ENCODE peak calls at places on chromosomes 11 and 22, in ten cellular contexts. One of them, this sample, is unnamed.

GRCh38 chr11:94553938-94554337 is 10.2 kb downstream of the FUT4 start:
- DNase-seq in HFFc6: peak
- DNase-seq in H54: no peak
- DNase-seq in C1 segment of cervical spinal cord: no peak
- DNase-seq in amniotic stem cell: no peak
- DNase-seq in NCI-H748 treated with DMSO at 0.1 percent for 48 hours: no peak
- DNase-seq in KBM-7: no peak
- DNase-seq in globus pallidus: no peak
- DNase-seq in COR-L47: peak
- DNase-seq in HCEC 1CT: peak
- DNase-seq in this sample: peak

GRCh38 chr11:117903505-117904382 is 25.5 kb downstream of the TMPRSS13 start:
- DNase-seq in KBM-7: no peak
- DNase-seq in amniotic stem cell: no peak
- DNase-seq in NCI-H748 treated with DMSO at 0.1 percent for 48 hours: no peak
- DNase-seq in COR-L47: peak
- DNase-seq in HCEC 1CT: no peak
- DNase-seq in globus pallidus: no peak
- DNase-seq in C1 segment of cervical spinal cord: no peak
- DNase-seq in H54: no peak
- DNase-seq in HFFc6: no peak
- DNase-seq in this sample: no peak

GRCh38 chr11:112212710-112213109 is 13.5 kb upstream of the PTS start:
- DNase-seq in globus pallidus: no peak
- DNase-seq in HFFc6: no peak
- DNase-seq in HCEC 1CT: no peak
- DNase-seq in COR-L47: no peak
- DNase-seq in KBM-7: no peak
- DNase-seq in NCI-H748 treated with DMSO at 0.1 percent for 48 hours: no peak
- DNase-seq in amniotic stem cell: no peak
- DNase-seq in C1 segment of cervical spinal cord: no peak
- DNase-seq in H54: no peak
- DNase-seq in this sample: no peak

GRCh38 chr11:35143509-35144102 is 4.6 kb downstream of the CD44 start:
- DNase-seq in amniotic stem cell: no peak
- DNase-seq in globus pallidus: no peak
- DNase-seq in C1 segment of cervical spinal cord: no peak
- DNase-seq in COR-L47: no peak
- DNase-seq in HFFc6: no peak
- DNase-seq in NCI-H748 treated with DMSO at 0.1 percent for 48 hours: no peak
- DNase-seq in KBM-7: no peak
- DNase-seq in H54: no peak
- DNase-seq in HCEC 1CT: no peak
- DNase-seq in this sample: no peak

GRCh38 chr11:119590651-119591308 is 138.2 kb downstream of the NECTIN1 start:
- DNase-seq in C1 segment of cervical spinal cord: no peak
- DNase-seq in H54: no peak
- DNase-seq in globus pallidus: no peak
- DNase-seq in COR-L47: no peak
- DNase-seq in KBM-7: no peak
- DNase-seq in HCEC 1CT: peak
- DNase-seq in NCI-H748 treated with DMSO at 0.1 percent for 48 hours: no peak
- DNase-seq in amniotic stem cell: no peak
- DNase-seq in HFFc6: no peak
- DNase-seq in this sample: no peak

GRCh38 chr11:11400635-11401232 is 47.7 kb upstream of the CSNK2A3 start:
- DNase-seq in HCEC 1CT: no peak
- DNase-seq in NCI-H748 treated with DMSO at 0.1 percent for 48 hours: no peak
- DNase-seq in amniotic stem cell: no peak
- DNase-seq in HFFc6: no peak
- DNase-seq in C1 segment of cervical spinal cord: no peak
- DNase-seq in COR-L47: no peak
- DNase-seq in KBM-7: peak
- DNase-seq in H54: no peak
- DNase-seq in globus pallidus: no peak
- DNase-seq in this sample: no peak

GRCh38 chr11:72669527-72669926 is 4.7 kb downstream of the PDE2A start:
- DNase-seq in COR-L47: no peak
- DNase-seq in KBM-7: no peak
- DNase-seq in NCI-H748 treated with DMSO at 0.1 percent for 48 hours: no peak
- DNase-seq in HFFc6: no peak
- DNase-seq in HCEC 1CT: no peak
- DNase-seq in amniotic stem cell: no peak
- DNase-seq in globus pallidus: no peak
- DNase-seq in H54: no peak
- DNase-seq in C1 segment of cervical spinal cord: no peak
- DNase-seq in this sample: no peak

GRCh38 chr11:8361206-8361605 is 97.5 kb upstream of the LMO1 start:
- DNase-seq in NCI-H748 treated with DMSO at 0.1 percent for 48 hours: no peak
- DNase-seq in C1 segment of cervical spinal cord: no peak
- DNase-seq in HFFc6: no peak
- DNase-seq in KBM-7: no peak
- DNase-seq in H54: no peak
- DNase-seq in amniotic stem cell: no peak
- DNase-seq in globus pallidus: no peak
- DNase-seq in COR-L47: no peak
- DNase-seq in HCEC 1CT: no peak
- DNase-seq in this sample: no peak

GRCh38 chr11:113697075-113697474 is 9.0 kb downstream of the TMPRSS5 start:
- DNase-seq in HFFc6: no peak
- DNase-seq in globus pallidus: no peak
- DNase-seq in KBM-7: no peak
- DNase-seq in COR-L47: no peak
- DNase-seq in H54: no peak
- DNase-seq in HCEC 1CT: no peak
- DNase-seq in NCI-H748 treated with DMSO at 0.1 percent for 48 hours: no peak
- DNase-seq in C1 segment of cervical spinal cord: no peak
- DNase-seq in amniotic stem cell: no peak
- DNase-seq in this sample: no peak

GRCh38 chr22:36113121-36113520 is 47.4 kb downstream of the APOL3 start:
- DNase-seq in NCI-H748 treated with DMSO at 0.1 percent for 48 hours: no peak
- DNase-seq in C1 segment of cervical spinal cord: no peak
- DNase-seq in HCEC 1CT: no peak
- DNase-seq in HFFc6: no peak
- DNase-seq in COR-L47: no peak
- DNase-seq in globus pallidus: no peak
- DNase-seq in H54: no peak
- DNase-seq in amniotic stem cell: no peak
- DNase-seq in KBM-7: no peak
- DNase-seq in this sample: no peak

GRCh38 chr22:34946339-34946985 is 119.5 kb upstream of the ISX start:
- DNase-seq in H54: no peak
- DNase-seq in KBM-7: no peak
- DNase-seq in COR-L47: no peak
- DNase-seq in globus pallidus: no peak
- DNase-seq in HCEC 1CT: no peak
- DNase-seq in C1 segment of cervical spinal cord: no peak
- DNase-seq in NCI-H748 treated with DMSO at 0.1 percent for 48 hours: no peak
- DNase-seq in HFFc6: no peak
- DNase-seq in amniotic stem cell: no peak
- DNase-seq in this sample: no peak

GRCh38 chr11:12725863-12726666 is 51.8 kb downstream of the TEAD1 start:
- DNase-seq in H54: peak
- DNase-seq in amniotic stem cell: no peak
- DNase-seq in HFFc6: peak
- DNase-seq in globus pallidus: no peak
- DNase-seq in C1 segment of cervical spinal cord: no peak
- DNase-seq in NCI-H748 treated with DMSO at 0.1 percent for 48 hours: no peak
- DNase-seq in HCEC 1CT: peak
- DNase-seq in KBM-7: no peak
- DNase-seq in COR-L47: no peak
- DNase-seq in this sample: peak

GRCh38 chr11:65279713-65280459 is 18.1 kb downstream of the POLA2 start:
- DNase-seq in amniotic stem cell: peak
- DNase-seq in C1 segment of cervical spinal cord: no peak
- DNase-seq in H54: peak
- DNase-seq in HFFc6: peak
- DNase-seq in globus pallidus: no peak
- DNase-seq in COR-L47: no peak
- DNase-seq in NCI-H748 treated with DMSO at 0.1 percent for 48 hours: no peak
- DNase-seq in HCEC 1CT: peak
- DNase-seq in KBM-7: no peak
- DNase-seq in this sample: peak

GRCh38 chr22:29203456-29203855 is 2.2 kb upstream of the EMID1 start:
- DNase-seq in HFFc6: no peak
- DNase-seq in KBM-7: no peak
- DNase-seq in HCEC 1CT: no peak
- DNase-seq in COR-L47: no peak
- DNase-seq in globus pallidus: no peak
- DNase-seq in amniotic stem cell: no peak
- DNase-seq in H54: no peak
- DNase-seq in C1 segment of cervical spinal cord: no peak
- DNase-seq in NCI-H748 treated with DMSO at 0.1 percent for 48 hours: no peak
- DNase-seq in this sample: no peak

GRCh38 chr11:128669491-128669890 is 24.4 kb upstream of the FLI1 start:
- DNase-seq in HFFc6: peak
- DNase-seq in COR-L47: no peak
- DNase-seq in KBM-7: no peak
- DNase-seq in HCEC 1CT: peak
- DNase-seq in globus pallidus: no peak
- DNase-seq in C1 segment of cervical spinal cord: no peak
- DNase-seq in H54: peak
- DNase-seq in amniotic stem cell: no peak
- DNase-seq in NCI-H748 treated with DMSO at 0.1 percent for 48 hours: no peak
- DNase-seq in this sample: peak

GRCh38 chr11:22539851-22540376 is 85.7 kb downstream of the FANCF start:
- DNase-seq in C1 segment of cervical spinal cord: no peak
- DNase-seq in HCEC 1CT: peak
- DNase-seq in NCI-H748 treated with DMSO at 0.1 percent for 48 hours: peak
- DNase-seq in H54: no peak
- DNase-seq in KBM-7: peak
- DNase-seq in globus pallidus: peak
- DNase-seq in COR-L47: peak
- DNase-seq in amniotic stem cell: peak
- DNase-seq in HFFc6: no peak
- DNase-seq in this sample: peak

GRCh38 chr11:3205261-3206127 is 13.1 kb downstream of the MRGPRG start:
- DNase-seq in H54: no peak
- DNase-seq in amniotic stem cell: no peak
- DNase-seq in C1 segment of cervical spinal cord: no peak
- DNase-seq in KBM-7: no peak
- DNase-seq in NCI-H748 treated with DMSO at 0.1 percent for 48 hours: no peak
- DNase-seq in HCEC 1CT: no peak
- DNase-seq in COR-L47: no peak
- DNase-seq in globus pallidus: no peak
- DNase-seq in HFFc6: no peak
- DNase-seq in this sample: no peak

GRCh38 chr11:118606157-118606843 is 1.1 kb upstream of the PHLDB1 start:
- DNase-seq in KBM-7: no peak
- DNase-seq in HCEC 1CT: no peak
- DNase-seq in COR-L47: no peak
- DNase-seq in NCI-H748 treated with DMSO at 0.1 percent for 48 hours: no peak
- DNase-seq in amniotic stem cell: no peak
- DNase-seq in HFFc6: no peak
- DNase-seq in C1 segment of cervical spinal cord: no peak
- DNase-seq in globus pallidus: peak
- DNase-seq in H54: no peak
- DNase-seq in this sample: no peak

GRCh38 chr11:102467080-102467708 is 14.6 kb upstream of the TMEM123 start:
- DNase-seq in H54: no peak
- DNase-seq in KBM-7: no peak
- DNase-seq in NCI-H748 treated with DMSO at 0.1 percent for 48 hours: no peak
- DNase-seq in HCEC 1CT: no peak
- DNase-seq in C1 segment of cervical spinal cord: no peak
- DNase-seq in amniotic stem cell: no peak
- DNase-seq in HFFc6: no peak
- DNase-seq in COR-L47: no peak
- DNase-seq in globus pallidus: no peak
- DNase-seq in this sample: no peak

GRCh38 chr11:113113801-113114451 is 152.7 kb downstream of the NCAM1 start:
- DNase-seq in C1 segment of cervical spinal cord: peak
- DNase-seq in H54: no peak
- DNase-seq in KBM-7: no peak
- DNase-seq in HFFc6: no peak
- DNase-seq in amniotic stem cell: no peak
- DNase-seq in HCEC 1CT: no peak
- DNase-seq in globus pallidus: no peak
- DNase-seq in COR-L47: no peak
- DNase-seq in NCI-H748 treated with DMSO at 0.1 percent for 48 hours: no peak
- DNase-seq in this sample: no peak